ENCODE peak calls at places on chromosomes 1 and 21, in five cellular contexts. Q is MV-4-11; E is activated naive CD8-positive, alpha-beta T cell treated with anti-CD3 and anti-CD28 coated beads for 36 hours; H is endothelial cell; G is AML-193. B is an unnamed sample.
A peak's percentile ranks its signal among the peaks of the same experiment; 100 is the strongest.

GRCh38 chr21:34790341-34790740 is 121.5 kb downstream of the CLIC6 start:
- DNase-seq in Q (no peak), E (no peak), H (no peak), G (no peak), B (no peak)

GRCh38 chr1:79603862-79604261 is 597.3 kb upstream of the ADGRL4 start:
- DNase-seq in Q (peak; percentile 40), E (no peak), H (no peak), G (no peak), B (no peak)

GRCh38 chr1:206912445-206913095 is 9.2 kb downstream of the FCMR start:
- DNase-seq in Q (peak; percentile 71), E (peak; percentile 60), H (peak; percentile 67), G (peak; percentile 67), B (peak; percentile 73)

GRCh38 chr1:38835230-38835827 is 24.2 kb downstream of the RRAGC start:
- DNase-seq in Q (peak; percentile 83), E (peak; percentile 31), H (peak; percentile 68), G (peak; percentile 79), B (peak; percentile 77)

GRCh38 chr21:25350056-25350455 is 257.2 kb downstream of the MRPL39 start:
- DNase-seq in Q (peak; percentile 39), E (peak; percentile 24), H (peak; percentile 31), G (peak; percentile 43), B (no peak)

GRCh38 chr1:73593804-73594203 is 604.2 kb downstream of the LRRIQ3 start:
- DNase-seq in Q (peak; percentile 47), E (no peak), H (no peak), G (no peak), B (no peak)

GRCh38 chr1:184785529-184785928 is 30.9 kb upstream of the EDEM3 start:
- DNase-seq in Q (no peak), E (no peak), H (no peak), G (no peak), B (no peak)

GRCh38 chr1:225253784-225254183 is 174.1 kb downstream of the LBR start:
- DNase-seq in Q (no peak), E (no peak), H (no peak), G (no peak), B (no peak)

GRCh38 chr1:22821027-22821426 is 110.4 kb downstream of the EPHB2 start:
- DNase-seq in Q (no peak), E (no peak), H (no peak), G (no peak), B (no peak)

GRCh38 chr1:206686486-206687249 is 2.0 kb downstream of the MAPKAPK2 start:
- DNase-seq in Q (no peak), E (peak; percentile 24), H (no peak), G (peak; percentile 29), B (no peak)

GRCh38 chr1:171141336-171142051 is 43.6 kb upstream of the FMO2 start:
- DNase-seq in Q (no peak), E (no peak), H (no peak), G (no peak), B (no peak)

B was measured in retina.